ENCODE peak calls at places on chromosomes 11 and 22, in five cellular contexts. A is H4; H is BJ; S is NCI-H1092 treated with DMSO at 0.1 percent for 48 hours; R is activated effector memory CD4-positive, alpha-beta T cell treated with Interleukin-2 at 50 U/mL for 16 hours. I is an unnamed sample.

GRCh38 chr11:116515666-116516184 is 257.1 kb downstream of the BUD13 start:
- DNase-seq in A (no peak), H (no peak), S (peak; percentile 95), R (no peak), I (no peak)

GRCh38 chr22:23242473-23243001 is 62.2 kb downstream of the BCR start:
- DNase-seq in A (no peak), H (no peak), S (no peak), R (no peak), I (no peak)

GRCh38 chr11:121892131-121892681 is 223.8 kb downstream of the BLID start:
- DNase-seq in A (no peak), H (peak; percentile 85), S (no peak), R (no peak), I (no peak)

GRCh38 chr22:43289976-43290663 is 53.1 kb downstream of the SCUBE1 start:
- DNase-seq in A (peak; percentile 86), H (no peak), S (peak; percentile 46), R (no peak), I (no peak)

GRCh38 chr11:60924110-60924905 is at the start of gene TMEM132A:
- DNase-seq in A (peak; percentile 69), H (no peak), S (peak; percentile 77), R (no peak), I (peak; percentile 88)

GRCh38 chr11:96001037-96001436 is 77.1 kb upstream of the MTMR2 start:
- DNase-seq in A (no peak), H (no peak), S (no peak), R (no peak), I (peak; percentile 92)

GRCh38 chr22:39765029-39765428 is 128.5 kb downstream of the ENTHD1 start:
- DNase-seq in A (no peak), H (no peak), S (no peak), R (no peak), I (no peak)

GRCh38 chr11:3627291-3627690 is 14.5 kb downstream of the ART5 start:
- DNase-seq in A (no peak), H (peak; percentile 58), S (no peak), R (no peak), I (peak; percentile 64)

GRCh38 chr11:13963949-13964770 is 1.6 kb downstream of the SPON1 start:
- DNase-seq in A (no peak), H (no peak), S (no peak), R (peak; percentile 6), I (peak; percentile 84)

I was measured in posterior vena cava.